ENCODE peak calls at places on chromosome 19, in seven cellular contexts. Y, L, W, M, D, V and U are unnamed samples.

GRCh38 chr19:35351441-35352176 is 3.9 kb downstream of the FFAR1 start:
- DNase-seq in Y (no peak), L (no peak), W (peak; percentile 57), M (no peak), D (no peak), V (no peak), U (no peak)

GRCh38 chr19:47427241-47428176 is 8.2 kb upstream of the MEIS3 start:
- DNase-seq in Y (peak; percentile 89), L (no peak), W (no peak), M (peak; percentile 33), D (no peak), V (peak; percentile 88), U (peak; percentile 32)

GRCh38 chr19:5308471-5309437 is 31.9 kb downstream of the PTPRS start:
- DNase-seq in Y (no peak), L (peak; percentile 60), W (no peak), M (no peak), D (no peak), V (no peak), U (peak; percentile 67)

GRCh38 chr19:42424712-42425131 is 2.5 kb downstream of the LIPE start:
- DNase-seq in Y (no peak), L (no peak), W (no peak), M (peak; percentile 27), D (no peak), V (no peak), U (no peak)

GRCh38 chr19:44823373-44823698 is 14.4 kb downstream of the BCAM start:
- DNase-seq in Y (no peak), L (no peak), W (no peak), M (no peak), D (no peak), V (no peak), U (no peak)

GRCh38 chr19:46144756-46145155 is 3.3 kb upstream of the IGFL2 start:
- DNase-seq in Y (no peak), L (no peak), W (no peak), M (no peak), D (no peak), V (no peak), U (no peak)

GRCh38 chr19:751501-752341 is 809 bp downstream of the MISP start:
- DNase-seq in Y (peak; percentile 75), L (peak; percentile 47), W (no peak), M (peak; percentile 53), D (peak; percentile 43), V (no peak), U (peak; percentile 81)

GRCh38 chr19:28633223-28634030 is 579.5 kb downstream of the UQCRFS1 start:
- DNase-seq in Y (peak; percentile 68), L (peak; percentile 41), W (no peak), M (no peak), D (peak; percentile 3), V (peak; percentile 63), U (peak; percentile 50)

GRCh38 chr19:10712754-10713153 is 5.1 kb upstream of the DNM2 start:
- DNase-seq in Y (no peak), L (no peak), W (no peak), M (no peak), D (no peak), V (no peak), U (no peak)

GRCh38 chr19:35670686-35671085 is 4.4 kb downstream of the UPK1A start:
- DNase-seq in Y (no peak), L (no peak), W (no peak), M (no peak), D (no peak), V (no peak), U (no peak)

DNA sequence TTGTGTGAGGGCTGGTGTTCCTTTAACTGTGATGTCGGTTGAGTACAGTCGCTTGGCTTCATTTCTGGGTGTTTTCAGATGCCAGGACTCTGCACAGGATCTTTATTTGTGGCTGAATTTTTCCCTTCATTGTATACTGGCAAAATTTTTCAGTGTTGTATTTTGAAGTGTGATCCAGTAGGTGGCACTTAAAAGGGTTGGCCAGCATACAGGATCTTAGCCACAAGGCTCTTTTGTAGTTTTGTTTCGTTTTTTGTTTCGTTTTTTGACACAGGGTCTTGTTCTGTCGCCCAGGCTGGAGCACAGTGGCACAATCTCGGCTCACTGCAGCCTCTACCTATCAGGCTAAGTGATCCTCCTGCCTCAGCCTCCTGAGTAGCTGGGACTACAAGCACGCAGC is 8.7 kb downstream of the FCAR start:
- DNase-seq in Y (no peak), L (no peak), W (no peak), M (peak; percentile 12), D (no peak), V (no peak), U (no peak)
- TF ChIP-seq CTCF in Y (no peak), L (no peak), W (no peak), M (no peak), D (no peak), V (no peak), U (no peak)

GRCh38 chr19:2096543-2097329 is at the start of gene IZUMO4:
- DNase-seq in Y (peak; percentile 97), L (peak; percentile 99), W (peak; percentile 100), M (peak; percentile 89), D (peak; percentile 61), V (peak; percentile 99), U (peak; percentile 95)
- TF ChIP-seq CTCF in Y (no peak), L (peak; percentile 39), W (peak; percentile 67), M (peak; percentile 74), D (peak; percentile 46), V (peak; percentile 52), U (peak; percentile 45)

DNA sequence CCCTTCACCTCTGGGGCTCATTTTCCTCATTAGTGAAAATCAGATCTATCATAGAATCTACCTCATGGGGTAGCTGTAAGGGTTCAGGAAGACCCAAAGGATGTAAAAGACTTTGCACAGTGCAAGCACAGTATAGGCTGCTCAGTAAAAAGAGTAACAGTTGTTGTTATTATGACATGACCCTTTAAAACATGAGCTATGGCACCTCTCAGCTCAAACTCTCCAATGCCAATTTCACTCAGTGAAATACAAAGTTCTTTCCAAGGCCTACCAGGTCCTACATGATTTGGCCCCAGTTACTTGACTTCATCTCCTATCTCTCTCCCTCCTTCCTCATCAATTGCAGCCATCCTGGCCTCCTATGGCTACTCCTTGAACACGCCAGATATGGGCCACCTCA is 4.9 kb downstream of the SMG9 start:
- DNase-seq in Y (no peak), L (no peak), W (no peak), M (no peak), D (no peak), V (no peak), U (no peak)
- TF ChIP-seq CTCF in Y (no peak), L (no peak), W (no peak), M (no peak), D (no peak), V (no peak), U (no peak)

GRCh38 chr19:12802267-12803106 is 618 bp downstream of the THSD8 start:
- DNase-seq in Y (no peak), L (peak; percentile 44), W (no peak), M (no peak), D (no peak), V (no peak), U (no peak)

GRCh38 chr19:12800344-12800732 is 1.3 kb downstream of the PRDX2 start:
- DNase-seq in Y (no peak), L (no peak), W (no peak), M (no peak), D (no peak), V (no peak), U (no peak)

GRCh38 chr19:12799723-12800343 is 1.8 kb downstream of the PRDX2 start:
- DNase-seq in Y (no peak), L (no peak), W (no peak), M (no peak), D (no peak), V (no peak), U (no peak)

GRCh38 chr19:12800873-12801465 is 631 bp downstream of the PRDX2 start:
- DNase-seq in Y (peak; percentile 2), L (peak; percentile 48), W (peak; percentile 72), M (peak; percentile 27), D (no peak), V (no peak), U (no peak)

GRCh38 chr19:12801466-12802266 is at the start of the genes PRDX2 and THSD8:
- DNase-seq in Y (peak; percentile 71), L (peak; percentile 86), W (peak; percentile 89), M (peak; percentile 53), D (no peak), V (peak; percentile 77), U (peak; percentile 63)
- TF ChIP-seq CTCF in Y (no peak), L (peak; percentile 3), W (no peak), M (peak; percentile 23), D (no peak), V (no peak), U (no peak)

DNA sequence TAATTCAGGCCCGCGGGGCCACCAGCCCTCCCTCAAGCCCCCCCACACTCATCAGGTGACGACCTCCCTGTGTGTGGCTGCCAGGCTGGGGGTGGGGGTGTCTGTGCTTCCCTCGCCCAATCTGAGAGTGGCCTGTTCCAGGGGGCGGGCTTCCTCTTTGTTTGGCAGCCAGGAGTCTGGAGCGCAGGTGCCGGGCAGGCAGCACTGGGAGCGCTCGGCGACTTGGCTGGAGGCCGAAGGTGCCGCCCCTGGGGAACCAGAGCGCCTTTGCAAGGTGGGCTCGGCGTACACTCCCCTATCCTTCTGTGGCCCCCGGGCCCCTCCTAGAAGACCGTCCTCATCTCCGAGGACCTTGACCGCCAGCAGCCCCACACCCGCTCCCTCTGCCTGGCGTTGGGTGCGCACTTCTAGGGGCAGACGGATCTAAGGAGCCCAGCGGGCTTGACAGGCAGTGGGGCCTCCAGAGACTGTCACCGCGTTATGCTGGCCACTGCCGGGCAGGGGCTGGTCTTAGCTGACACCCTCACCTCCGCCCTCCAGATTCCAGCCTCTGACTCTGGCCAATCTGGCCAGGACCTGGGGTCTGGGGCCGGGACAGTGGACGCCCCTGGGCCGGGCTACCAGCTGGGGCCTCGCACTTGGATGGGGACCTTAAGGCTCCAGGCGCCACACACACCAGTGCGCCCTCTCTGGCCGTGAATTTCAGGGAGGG is 5.6 kb upstream of the ZNF98 start:
- DNase-seq in Y (no peak), L (no peak), W (no peak), M (no peak), D (no peak), V (no peak), U (no peak)
- TF ChIP-seq CTCF in Y (no peak), L (no peak), W (no peak), M (no peak), D (no peak), V (no peak), U (no peak)